ENCODE peak calls at places on chromosome 18, in five cellular contexts. F is heart right ventricle, L is sigmoid colon, T is RWPE2, G is A549. B is an unnamed sample.

GRCh38 chr18:50011813-50012445 is 183.0 kb downstream of the MYO5B start:
- DNase-seq in L (no peak), G (no peak), T (no peak), F (no peak), B (no peak)

GRCh38 chr18:76426738-76427305 is 68.2 kb downstream of the ZNF516 start:
- DNase-seq in T (no peak), L (peak; percentile 68), F (no peak), G (peak; percentile 21), B (peak; percentile 66)

GRCh38 chr18:35938158-35938557 is 34.3 kb upstream of the RMP24 start:
- DNase-seq in F (no peak), T (no peak), G (no peak), L (no peak), B (no peak)

GRCh38 chr18:27605107-27605834 is 420.2 kb upstream of the CHST9 start:
- DNase-seq in T (no peak), G (peak; percentile 64), L (no peak), F (peak; percentile 46), B (no peak)

GRCh38 chr18:63511285-63511684 is 30.9 kb upstream of the SERPINB12 start:
- DNase-seq in L (no peak), G (peak; percentile 68), T (no peak), F (peak; percentile 17), B (no peak)

GRCh38 chr18:10061566-10061965 is 147.8 kb downstream of the VAPA start:
- DNase-seq in F (no peak), G (no peak), L (no peak), T (no peak), B (no peak)

GRCh38 chr18:44680271-44681038 is at the start of gene SETBP1:
- DNase-seq in T (peak; percentile 74), L (peak; percentile 93), G (peak; percentile 31), F (peak; percentile 70), B (peak; percentile 88)

GRCh38 chr18:50203801-50204604 is 9.1 kb upstream of the MYO5B start:
- DNase-seq in T (no peak), G (peak; percentile 28), F (peak; percentile 22), L (no peak), B (no peak)

GRCh38 chr18:46422552-46423055 is 234.4 kb downstream of the LOXHD1 start:
- DNase-seq in T (no peak), G (no peak), F (no peak), L (no peak), B (no peak)

GRCh38 chr18:49813071-49813320 is 337 bp downstream of the ACAA2 start:
- DNase-seq in F (no peak), G (peak; percentile 20), T (no peak), L (peak; percentile 71), B (no peak)

GRCh38 chr18:3388980-3389379 is 61.0 kb upstream of the TGIF1 start:
- DNase-seq in G (peak; percentile 28), F (no peak), T (no peak), L (no peak), B (no peak)

GRCh38 chr18:30177056-30177455 is 865.5 kb downstream of the DSC3 start:
- DNase-seq in G (no peak), L (no peak), F (no peak), T (no peak), B (no peak)

GRCh38 chr18:2002604-2003003 is 568.7 kb downstream of the METTL4 start:
- DNase-seq in F (no peak), L (no peak), G (no peak), T (no peak), B (no peak)
- H3K27ac ChIP-seq in F (peak overlapping the region; percentile 11), L (no peak overlapping the region), G (no peak overlapping the region), T (no peak overlapping the region), B (no peak overlapping the region)

GRCh38 chr18:7927119-7927518 is 360.0 kb downstream of the PTPRM start:
- DNase-seq in G (no peak), T (no peak), L (no peak), F (no peak), B (no peak)

GRCh38 chr18:7921938-7922587 is 354.9 kb downstream of the PTPRM start:
- DNase-seq in F (no peak), L (no peak), T (no peak), G (peak; percentile 86), B (no peak)

GRCh38 chr18:7923105-7923504 is 356.0 kb downstream of the PTPRM start:
- DNase-seq in G (no peak), L (no peak), T (no peak), F (no peak), B (no peak)

GRCh38 chr18:7924616-7925015 is 357.5 kb downstream of the PTPRM start:
- DNase-seq in T (no peak), L (no peak), F (no peak), G (no peak), B (no peak)

GRCh38 chr18:7926526-7926925 is 359.4 kb downstream of the PTPRM start:
- DNase-seq in T (no peak), L (no peak), G (peak; percentile 81), F (no peak), B (no peak)
- H3K4me3 ChIP-seq in T (no peak overlapping the region), L (no peak overlapping the region), G (no peak overlapping the region), F (no peak overlapping the region), B (no peak overlapping the region)

GRCh38 chr18:11962586-11962985 is 18.7 kb upstream of the IMPA2 start:
- DNase-seq in T (no peak), L (no peak), F (no peak), G (no peak), B (no peak)

GRCh38 chr18:11960743-11961380 is 20.4 kb upstream of the IMPA2 start:
- DNase-seq in L (no peak), T (no peak), F (no peak), G (no peak), B (no peak)

GRCh38 chr18:11963991-11964484 is 17.3 kb upstream of the IMPA2 start:
- DNase-seq in T (no peak), L (no peak), F (no peak), G (peak; percentile 40), B (no peak)
- TF ChIP-seq CTCF in T (no peak), L (peak; percentile 10), F (no peak), G (no peak), B (no peak)

GRCh38 chr18:58755304-58756010 is 84.2 kb downstream of the MALT1 start:
- DNase-seq in G (no peak), T (no peak), F (peak; percentile 29), L (no peak), B (peak; percentile 64)
- H3K27ac ChIP-seq in G (no peak overlapping the region), T (peak overlapping the region; percentile 34), F (no peak overlapping the region), L (no peak overlapping the region), B (no peak overlapping the region)

B was measured in coronary artery.